ENCODE peak calls at places on chromosome 4, in nine cellular contexts. V is spleen, W is H54, G is breast epithelium, P is prostate gland, J is GM12891, D is HCT116, H is gastrocnemius medialis, K is ovary. A is an unnamed sample.

GRCh38 chr4:32645653-32646052 is 1925.5 kb downstream of the PCDH7 start:
- DNase-seq in G (no peak), K (no peak), W (no peak), V (no peak), H (no peak), P (no peak), D (no peak), J (no peak), A (no peak)

GRCh38 chr4:3337811-3338210 is 45.0 kb downstream of the RGS12 start:
- DNase-seq in W (no peak), V (no peak), H (no peak), P (no peak), D (no peak), K (no peak), G (peak), J (no peak), A (no peak)

GRCh38 chr4:37999000-37999745 is 39.0 kb downstream of the PTTG2 start:
- DNase-seq in H (no peak), K (no peak), P (no peak), D (no peak), V (no peak), J (no peak), W (no peak), G (no peak), A (no peak)

GRCh38 chr4:139015948-139016451 is 419 bp downstream of the NOCT start:
- DNase-seq in W (no peak), P (peak), H (no peak), D (no peak), K (no peak), V (no peak), G (peak), J (peak), A (peak)

GRCh38 chr4:54232151-54232688 is 3.1 kb downstream of the PDGFRA start:
- DNase-seq in G (peak), K (peak), H (no peak), W (no peak), P (no peak), V (no peak), D (no peak), J (no peak), A (no peak)

GRCh38 chr4:70838400-70838971 is 1.2 kb downstream of the GRSF1 start:
- DNase-seq in W (no peak), D (no peak), J (no peak), K (no peak), G (no peak), H (no peak), P (no peak), V (no peak), A (peak)

GRCh38 chr4:42786350-42787070 is 106.0 kb upstream of the GRXCR1 start:
- DNase-seq in K (no peak), P (no peak), D (no peak), G (no peak), V (no peak), J (no peak), W (no peak), H (no peak), A (no peak)

GRCh38 chr4:82833696-82834313 is 35.2 kb upstream of the SCD5 start:
- DNase-seq in W (peak), K (no peak), D (no peak), J (no peak), P (no peak), G (no peak), V (no peak), H (peak), A (no peak)

GRCh38 chr4:103098331-103098730 is 1.3 kb downstream of the BDH2 start:
- DNase-seq in G (no peak), P (no peak), K (no peak), W (no peak), V (no peak), D (no peak), J (no peak), H (no peak), A (no peak)

GRCh38 chr4:2927016-2927695 is 36.0 kb downstream of the NOP14 start:
- DNase-seq in K (no peak), P (no peak), V (peak), D (no peak), J (no peak), W (no peak), H (no peak), G (no peak), A (no peak)

GRCh38 chr4:174358823-174359222 is 75.1 kb downstream of the CEP44 start:
- DNase-seq in D (peak), P (no peak), J (no peak), V (no peak), W (peak), K (no peak), G (no peak), H (no peak), A (no peak)

GRCh38 chr4:26183017-26183416 is 137.8 kb upstream of the RBPJ start:
- DNase-seq in W (no peak), P (no peak), V (no peak), H (no peak), D (no peak), K (no peak), G (no peak), J (no peak), A (no peak)

GRCh38 chr4:5955201-5955821 is 62.4 kb upstream of the CRMP1 start:
- DNase-seq in V (no peak), P (no peak), W (no peak), K (no peak), G (no peak), D (no peak), J (no peak), H (no peak), A (no peak)

GRCh38 chr4:46886711-46887110 is 22.3 kb downstream of the COX7B2 start:
- DNase-seq in K (no peak), H (no peak), P (no peak), D (no peak), V (no peak), J (no peak), W (no peak), G (no peak), A (peak)

GRCh38 chr4:36269116-36269515 is 12.3 kb upstream of the DTHD1 start:
- DNase-seq in J (no peak), D (no peak), G (no peak), H (no peak), P (no peak), W (no peak), V (no peak), K (no peak), A (no peak)

GRCh38 chr4:11730545-11730944 is 301.9 kb upstream of the HS3ST1 start:
- DNase-seq in V (no peak), W (no peak), G (no peak), P (no peak), H (no peak), K (no peak), D (no peak), J (no peak), A (no peak)

GRCh38 chr4:3308691-3309090 is 15.9 kb downstream of the RGS12 start:
- DNase-seq in D (no peak), K (peak), P (no peak), V (peak), J (no peak), H (no peak), W (no peak), G (no peak), A (no peak)

GRCh38 chr4:13137400-13137799 is 346.7 kb downstream of the RAB28 start:
- DNase-seq in J (no peak), W (no peak), G (no peak), K (no peak), P (no peak), H (no peak), D (no peak), V (no peak), A (no peak)

GRCh38 chr4:55948726-55949479 is at the start of gene CEP135:
- DNase-seq in K (peak), J (peak), P (peak), G (peak), V (peak), W (peak), D (peak), H (peak), A (peak)
- TF ChIP-seq POLR2A in K (no peak), J (no peak), P (peak), G (no peak), V (peak), W (peak), D (peak), H (no peak), A (peak)

GRCh38 chr4:109815151-109816081 is at the start of gene GAR1:
- DNase-seq in K (peak), D (peak), V (peak), G (peak), P (peak), J (peak), H (peak), W (peak), A (peak)
- TF ChIP-seq POLR2A in K (no peak), D (peak), V (no peak), G (peak), P (peak), J (peak), H (peak), W (peak), A (peak)

DNA sequence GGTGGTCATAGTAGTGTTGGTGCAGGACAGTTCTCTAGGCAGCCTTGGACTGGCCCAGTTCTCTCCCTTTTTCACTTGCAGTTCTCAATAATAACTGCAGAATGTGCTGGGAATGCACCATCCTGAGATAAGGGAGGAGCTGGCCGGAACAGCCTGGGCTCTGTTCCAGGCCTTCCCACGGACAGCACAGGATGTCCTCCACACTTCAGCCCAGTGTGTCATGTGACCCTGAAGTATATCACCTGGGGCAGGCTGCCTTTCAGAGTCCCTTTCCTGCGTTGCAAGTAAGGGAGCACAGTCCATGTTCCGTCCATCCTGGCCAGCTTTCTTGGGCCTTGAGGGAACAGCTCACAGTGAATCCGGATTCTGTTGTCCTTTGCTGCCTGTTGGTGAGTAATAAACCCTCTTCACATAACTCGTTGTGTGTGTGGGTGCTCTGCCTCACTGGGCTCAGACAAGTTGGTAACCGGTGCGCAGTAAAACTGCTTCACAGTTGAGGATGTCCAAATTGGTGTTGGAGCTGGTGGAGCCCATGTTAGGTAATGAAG is 32.3 kb upstream of the BBS12 start:
- DNase-seq in P (peak), V (no peak), G (peak), D (peak), H (peak), K (peak), J (no peak), W (no peak), A (no peak)
- TF ChIP-seq POLR2A in P (no peak), V (no peak), G (no peak), D (no peak), H (no peak), K (peak), J (no peak), W (no peak), A (no peak)

GRCh38 chr4:39044364-39044946 is 12.2 kb upstream of the TMEM156 start:
- DNase-seq in W (peak), H (peak), K (peak), G (peak), J (peak), V (peak), D (peak), P (peak), A (peak)
- TF ChIP-seq POLR2A in W (peak), H (no peak), K (no peak), G (no peak), J (peak), V (no peak), D (no peak), P (peak), A (no peak)

DNA sequence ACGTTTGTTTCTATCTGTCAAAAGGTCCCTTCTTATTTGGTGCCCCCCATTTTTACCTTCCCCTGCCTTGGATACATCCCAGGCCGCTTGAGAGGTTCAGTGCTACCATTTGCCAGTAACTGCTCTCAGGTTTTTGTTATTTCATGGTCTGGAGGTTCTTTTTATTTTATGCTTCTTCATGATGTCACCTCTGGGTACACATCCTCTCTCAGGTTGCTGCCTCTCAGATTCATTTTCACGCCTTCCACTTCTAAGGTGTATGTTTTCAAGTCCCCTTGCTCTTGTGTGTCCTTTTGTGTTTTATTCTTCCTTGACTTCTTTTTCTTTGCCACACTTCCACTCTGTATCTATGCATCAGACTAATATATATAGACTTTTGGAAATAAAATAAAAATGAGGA is 640.1 kb upstream of the AADAT start:
- DNase-seq in J (no peak), V (no peak), D (no peak), P (no peak), W (no peak), H (no peak), K (no peak), G (no peak), A (no peak)
- TF ChIP-seq POLR2A in J (no peak), V (no peak), D (no peak), P (no peak), W (no peak), H (no peak), K (no peak), G (no peak), A (no peak)

A was measured in erythroblast.